ENCODE peak calls at places on chromosomes 6 and 20, in seven cellular contexts. A is HFF-Myc; H is GM23248; G is sigmoid colon; W is cardiac muscle cell; N is CD8-positive, alpha-beta T cell; S is AG09309. I is an unnamed sample.

GRCh38 chr6:23174781-23175361 is 605.5 kb downstream of the HDGFL1 start:
- DNase-seq in H (peak), S (peak), A (peak), W (no peak), N (no peak), G (no peak), I (no peak)

GRCh38 chr20:62368629-62369507 is 1.8 kb upstream of the LAMA5 start:
- DNase-seq in S (no peak), N (no peak), W (peak), G (peak), H (peak), A (no peak), I (peak)

GRCh38 chr20:53642196-53643030 is 48.8 kb upstream of the ZNF217 start:
- DNase-seq in S (no peak), A (no peak), N (peak), W (peak), H (peak), G (no peak), I (no peak)

GRCh38 chr6:144953552-144954240 is 668.6 kb downstream of the UTRN start:
- DNase-seq in N (no peak), H (peak), W (no peak), G (no peak), A (no peak), S (peak), I (no peak)

GRCh38 chr6:30897882-30898281 is 10.1 kb upstream of the GTF2H4 start:
- DNase-seq in W (no peak), A (no peak), G (no peak), N (no peak), H (no peak), S (no peak), I (no peak)

GRCh38 chr6:14119764-14120163 is 2.2 kb downstream of the CD83 start:
- DNase-seq in H (peak), A (no peak), W (no peak), N (no peak), S (no peak), G (no peak), I (no peak)

GRCh38 chr6:12065321-12066140 is 53.4 kb downstream of the HIVEP1 start:
- DNase-seq in A (no peak), H (no peak), S (no peak), G (no peak), N (no peak), W (peak), I (no peak)

GRCh38 chr20:52259295-52259694 is 67.7 kb upstream of the ZFP64 start:
- DNase-seq in H (no peak), N (no peak), W (no peak), S (no peak), A (no peak), G (no peak), I (no peak)

GRCh38 chr6:142322066-142322465 is 20.3 kb downstream of the ADGRG6 start:
- DNase-seq in H (no peak), W (no peak), S (no peak), G (no peak), A (no peak), N (no peak), I (no peak)

GRCh38 chr6:127117979-127118504 is 429 bp upstream of the RSPO3 start:
- DNase-seq in S (no peak), N (no peak), W (peak), A (no peak), H (peak), G (peak), I (no peak)

GRCh38 chr20:22830138-22830537 is 205.0 kb upstream of the SSTR4 start:
- DNase-seq in N (no peak), S (no peak), A (no peak), G (no peak), H (no peak), W (no peak), I (no peak)

GRCh38 chr6:116779569-116780164 is 14.1 kb upstream of the FAM162B start:
- DNase-seq in H (peak), A (peak), G (no peak), S (peak), N (no peak), W (peak), I (no peak)

GRCh38 chr20:50664248-50664647 is 27.1 kb downstream of the RIPOR3 start:
- DNase-seq in A (no peak), S (no peak), N (no peak), H (no peak), W (no peak), G (no peak), I (no peak)

GRCh38 chr6:169320013-169320412 is 66.4 kb upstream of the THBS2 start:
- DNase-seq in A (no peak), W (no peak), N (no peak), G (no peak), H (no peak), S (no peak), I (no peak)

GRCh38 chr6:53513056-53513455 is 31.8 kb downstream of the GCLC start:
- DNase-seq in G (no peak), N (no peak), S (no peak), W (no peak), A (no peak), H (no peak), I (no peak)

GRCh38 chr6:118902731-118903130 is 8.8 kb downstream of the ASF1A start:
- DNase-seq in A (no peak), S (no peak), N (no peak), H (peak), W (no peak), G (no peak), I (no peak)

GRCh38 chr6:117477988-117478852 is 4.3 kb upstream of the DCBLD1 start:
- DNase-seq in A (no peak), W (peak), N (no peak), S (no peak), H (no peak), G (no peak), I (no peak)

GRCh38 chr6:87645080-87645479 is 55.1 kb downstream of the ORC3 start:
- DNase-seq in W (no peak), H (no peak), G (no peak), N (no peak), A (no peak), S (no peak), I (no peak)

GRCh38 chr20:53654932-53655674 is 61.5 kb upstream of the ZNF217 start:
- DNase-seq in W (no peak), N (no peak), S (no peak), G (no peak), H (peak), A (no peak), I (peak)

GRCh38 chr6:14661188-14661587 is 543.6 kb downstream of the CD83 start:
- DNase-seq in S (no peak), H (no peak), A (no peak), W (no peak), G (no peak), N (peak), I (no peak)

GRCh38 chr6:121806116-121806515 is 370.7 kb downstream of the GJA1 start:
- DNase-seq in W (no peak), N (no peak), S (no peak), G (no peak), H (no peak), A (no peak), I (no peak)

GRCh38 chr20:63692436-63693078 is 3.9 kb upstream of the TNFRSF6B start:
- DNase-seq in H (peak), S (no peak), G (peak), A (no peak), W (no peak), N (no peak), I (peak)

GRCh38 chr6:5626727-5627426 is 365.6 kb downstream of the FARS2 start:
- DNase-seq in A (no peak), S (no peak), W (no peak), N (no peak), G (no peak), H (no peak), I (no peak)

GRCh38 chr6:119647309-119647708 is 297.7 kb upstream of the MAN1A1 start:
- DNase-seq in A (no peak), N (no peak), S (peak), H (peak), G (no peak), W (no peak), I (no peak)

GRCh38 chr6:39363280-39363679 is 40.8 kb upstream of the KCNK16 start:
- DNase-seq in N (no peak), H (no peak), W (no peak), A (no peak), S (no peak), G (no peak), I (no peak)

GRCh38 chr6:56849876-56850275 is 105.0 kb upstream of the BEND6 start:
- DNase-seq in H (peak), N (no peak), A (no peak), W (no peak), G (no peak), S (no peak), I (no peak)

GRCh38 chr6:130585587-130585986 is 219.8 kb downstream of the TMEM200A start:
- DNase-seq in S (no peak), A (no peak), W (no peak), N (no peak), H (no peak), G (no peak), I (no peak)

GRCh38 chr20:49219924-49220831 is 962 bp downstream of the DDX27 start:
- DNase-seq in N (no peak), S (no peak), A (no peak), H (peak), W (peak), G (no peak), I (no peak)

GRCh38 chr20:21706345-21707195 is 1.1 kb downstream of the PAX1 start:
- DNase-seq in H (no peak), S (no peak), W (no peak), G (no peak), A (no peak), N (no peak), I (no peak)
- H3K4me3 ChIP-seq in H (no peak), S (no peak), W (no peak), G (no peak), A (no peak), N (no peak), I (no peak)

GRCh38 chr6:49950415-49950751 is 13.6 kb downstream of the DEFB114 start:
- DNase-seq in W (no peak), S (no peak), H (no peak), A (no peak), N (no peak), G (no peak), I (no peak)
- H3K4me3 ChIP-seq in W (no peak), S (no peak), H (no peak), A (no peak), N (no peak), G (no peak), I (no peak)

GRCh38 chr20:35260426-35260825 is 17.5 kb downstream of the MMP24OS start:
- DNase-seq in N (no peak), A (no peak), W (no peak), S (no peak), G (no peak), H (no peak), I (no peak)

GRCh38 chr20:35267092-35267491 is 10.8 kb downstream of the MMP24OS start:
- DNase-seq in N (no peak), H (no peak), G (no peak), W (no peak), S (no peak), A (no peak), I (no peak)

GRCh38 chr20:35269055-35269781 is 8.7 kb downstream of the MMP24OS start:
- DNase-seq in G (no peak), W (peak), N (no peak), H (peak), S (no peak), A (no peak), I (no peak)

GRCh38 chr20:35264755-35265154 is 13.2 kb downstream of the MMP24OS start:
- DNase-seq in W (peak), N (no peak), S (no peak), G (no peak), H (peak), A (no peak), I (no peak)

DNA sequence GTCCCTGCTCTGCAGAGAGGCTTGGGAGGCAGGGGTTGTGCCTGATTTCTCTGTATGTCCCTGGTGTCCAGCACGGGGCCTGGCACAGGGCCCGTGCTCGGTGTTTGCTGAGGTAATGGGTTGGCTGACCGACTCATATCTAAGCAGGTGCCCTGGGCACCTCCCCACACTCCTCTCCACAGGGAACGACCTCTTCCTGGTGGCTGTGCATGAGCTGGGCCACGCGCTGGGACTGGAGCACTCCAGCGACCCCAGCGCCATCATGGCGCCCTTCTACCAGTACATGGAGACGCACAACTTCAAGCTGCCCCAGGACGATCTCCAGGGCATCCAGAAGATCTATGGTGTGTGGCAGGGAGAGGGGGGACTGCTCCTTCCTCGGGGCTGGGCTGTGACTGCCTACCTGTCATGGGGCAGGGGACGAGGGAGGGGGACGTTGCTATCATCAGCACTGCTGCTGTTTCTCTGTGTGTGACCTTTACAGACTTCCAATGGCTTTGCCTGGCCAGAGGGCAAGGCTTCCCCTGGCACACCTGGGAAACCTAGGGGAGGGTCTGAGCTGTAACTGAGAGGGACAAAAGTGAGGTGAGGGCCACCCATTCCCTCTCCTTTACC is 14.2 kb downstream of the MMP24OS start:
- DNase-seq in H (no peak), W (no peak), G (no peak), A (no peak), N (no peak), S (no peak), I (no peak)
- H3K4me3 ChIP-seq in H (peak), W (no peak), G (no peak), A (no peak), N (no peak), S (no peak), I (no peak)

GRCh38 chr6:41715779-41716515 is 19.5 kb downstream of the TFEB start:
- DNase-seq in A (no peak), W (no peak), N (no peak), G (no peak), S (no peak), H (no peak), I (no peak)
- H3K4me3 ChIP-seq in A (no peak), W (no peak), N (no peak), G (no peak), S (no peak), H (no peak), I (no peak)

GRCh38 chr6:157328108-157328692 is 4.9 kb upstream of the TMEM242 start:
- DNase-seq in W (no peak), S (no peak), G (no peak), A (no peak), N (no peak), H (peak), I (no peak)
- H3K4me3 ChIP-seq in W (no peak), S (no peak), G (no peak), A (no peak), N (no peak), H (no peak), I (no peak)

I was measured in tibial artery.